ENCODE peak calls at places on chromosomes 13 and 19, in six cellular contexts. One of them, this sample, is unnamed.

GRCh38 chr13:24622481-24622880 is 57.7 kb upstream of the ATP12A start:
- DNase-seq in WTC11: no peak
- DNase-seq in nephron progenitor cell: no peak
- DNase-seq in epithelial cell of proximal tubule: no peak
- DNase-seq in bronchial epithelial cell: no peak
- DNase-seq in heart left ventricle: no peak
- DNase-seq in this sample: no peak

GRCh38 chr19:1278713-1279112 is 3.4 kb downstream of the FAM174C start:
- DNase-seq in WTC11: no peak
- DNase-seq in nephron progenitor cell: no peak
- DNase-seq in epithelial cell of proximal tubule: no peak
- DNase-seq in bronchial epithelial cell: no peak
- DNase-seq in heart left ventricle: no peak
- DNase-seq in this sample: no peak

GRCh38 chr13:50948576-50948975 is 39.0 kb downstream of the RNASEH2B start:
- DNase-seq in WTC11: no peak
- DNase-seq in nephron progenitor cell: no peak
- DNase-seq in epithelial cell of proximal tubule: no peak
- DNase-seq in bronchial epithelial cell: no peak
- DNase-seq in heart left ventricle: no peak
- DNase-seq in this sample: no peak

GRCh38 chr13:24511019-24511823 is 1.4 kb downstream of the PARP4 start:
- DNase-seq in WTC11: no peak
- DNase-seq in nephron progenitor cell: no peak
- DNase-seq in epithelial cell of proximal tubule: peak
- DNase-seq in bronchial epithelial cell: peak
- DNase-seq in heart left ventricle: no peak
- DNase-seq in this sample: no peak

GRCh38 chr19:2166741-2167738 is 3.3 kb downstream of the DOT1L start:
- DNase-seq in WTC11: no peak
- DNase-seq in nephron progenitor cell: no peak
- DNase-seq in epithelial cell of proximal tubule: no peak
- DNase-seq in bronchial epithelial cell: no peak
- DNase-seq in heart left ventricle: peak
- DNase-seq in this sample: no peak

GRCh38 chr13:113405481-113406300 is 41.8 kb upstream of the GRTP1 start:
- DNase-seq in WTC11: no peak
- DNase-seq in nephron progenitor cell: no peak
- DNase-seq in epithelial cell of proximal tubule: no peak
- DNase-seq in bronchial epithelial cell: no peak
- DNase-seq in heart left ventricle: peak
- DNase-seq in this sample: no peak

GRCh38 chr13:64428196-64428595 is 2801.9 kb downstream of the PCDH9 start:
- DNase-seq in WTC11: no peak
- DNase-seq in nephron progenitor cell: no peak
- DNase-seq in epithelial cell of proximal tubule: no peak
- DNase-seq in bronchial epithelial cell: no peak
- DNase-seq in heart left ventricle: no peak
- DNase-seq in this sample: no peak

GRCh38 chr19:926595-927043 is 784 bp downstream of the ARID3A start:
- DNase-seq in WTC11: no peak
- DNase-seq in nephron progenitor cell: peak
- DNase-seq in epithelial cell of proximal tubule: no peak
- DNase-seq in bronchial epithelial cell: no peak
- DNase-seq in heart left ventricle: peak
- DNase-seq in this sample: no peak

GRCh38 chr19:18257503-18258470 is 16.5 kb downstream of the IQCN start:
- DNase-seq in WTC11: no peak
- DNase-seq in nephron progenitor cell: no peak
- DNase-seq in epithelial cell of proximal tubule: no peak
- DNase-seq in bronchial epithelial cell: no peak
- DNase-seq in heart left ventricle: no peak
- DNase-seq in this sample: no peak

GRCh38 chr13:34776390-34776981 is 165.6 kb upstream of the NBEA start:
- DNase-seq in WTC11: no peak
- DNase-seq in nephron progenitor cell: no peak
- DNase-seq in epithelial cell of proximal tubule: no peak
- DNase-seq in bronchial epithelial cell: peak
- DNase-seq in heart left ventricle: no peak
- DNase-seq in this sample: no peak

GRCh38 chr19:457636-458035 is 3.2 kb downstream of the SHC2 start:
- DNase-seq in WTC11: no peak
- DNase-seq in nephron progenitor cell: no peak
- DNase-seq in epithelial cell of proximal tubule: no peak
- DNase-seq in bronchial epithelial cell: no peak
- DNase-seq in heart left ventricle: no peak
- DNase-seq in this sample: no peak

GRCh38 chr13:46571189-46571901 is 18.4 kb downstream of the LRCH1 start:
- DNase-seq in WTC11: no peak
- DNase-seq in nephron progenitor cell: no peak
- DNase-seq in epithelial cell of proximal tubule: no peak
- DNase-seq in bronchial epithelial cell: no peak
- DNase-seq in heart left ventricle: no peak
- DNase-seq in this sample: no peak

GRCh38 chr13:94419304-94419943 is 60.1 kb downstream of the DCT start:
- DNase-seq in WTC11: no peak
- DNase-seq in nephron progenitor cell: no peak
- DNase-seq in epithelial cell of proximal tubule: no peak
- DNase-seq in bronchial epithelial cell: peak
- DNase-seq in heart left ventricle: no peak
- DNase-seq in this sample: no peak

GRCh38 chr19:43811833-43812232 is 9.6 kb upstream of the LYPD5 start:
- DNase-seq in WTC11: no peak
- DNase-seq in nephron progenitor cell: no peak
- DNase-seq in epithelial cell of proximal tubule: no peak
- DNase-seq in bronchial epithelial cell: no peak
- DNase-seq in heart left ventricle: no peak
- DNase-seq in this sample: no peak

GRCh38 chr13:99979453-99980200 is 2.0 kb upstream of the ZIC2 start:
- DNase-seq in WTC11: peak
- DNase-seq in nephron progenitor cell: peak
- DNase-seq in epithelial cell of proximal tubule: no peak
- DNase-seq in bronchial epithelial cell: no peak
- DNase-seq in heart left ventricle: no peak
- DNase-seq in this sample: peak

GRCh38 chr13:35469781-35470380 is 6.6 kb downstream of the MAB21L1 start:
- DNase-seq in WTC11: no peak
- DNase-seq in nephron progenitor cell: no peak
- DNase-seq in epithelial cell of proximal tubule: no peak
- DNase-seq in bronchial epithelial cell: no peak
- DNase-seq in heart left ventricle: no peak
- DNase-seq in this sample: no peak

GRCh38 chr19:43316591-43317319 is 36.7 kb upstream of the CD177 start:
- DNase-seq in WTC11: peak
- DNase-seq in nephron progenitor cell: peak
- DNase-seq in epithelial cell of proximal tubule: no peak
- DNase-seq in bronchial epithelial cell: peak
- DNase-seq in heart left ventricle: no peak
- DNase-seq in this sample: no peak

GRCh38 chr19:49371184-49371583 is 7.5 kb downstream of the DKKL1 start:
- DNase-seq in WTC11: no peak
- DNase-seq in nephron progenitor cell: no peak
- DNase-seq in epithelial cell of proximal tubule: no peak
- DNase-seq in bronchial epithelial cell: no peak
- DNase-seq in heart left ventricle: no peak
- DNase-seq in this sample: no peak

GRCh38 chr13:31699650-31700049 is 39.7 kb upstream of the RXFP2 start:
- DNase-seq in WTC11: peak
- DNase-seq in nephron progenitor cell: no peak
- DNase-seq in epithelial cell of proximal tubule: no peak
- DNase-seq in bronchial epithelial cell: no peak
- DNase-seq in heart left ventricle: no peak
- DNase-seq in this sample: no peak

GRCh38 chr19:18392417-18392816 is 5.0 kb downstream of the LRRC25 start:
- DNase-seq in WTC11: no peak
- DNase-seq in nephron progenitor cell: no peak
- DNase-seq in epithelial cell of proximal tubule: no peak
- DNase-seq in bronchial epithelial cell: no peak
- DNase-seq in heart left ventricle: peak
- DNase-seq in this sample: no peak

GRCh38 chr19:42092350-42092749 is 16.4 kb downstream of the ZNF574 start:
- DNase-seq in WTC11: peak
- DNase-seq in nephron progenitor cell: no peak
- DNase-seq in epithelial cell of proximal tubule: no peak
- DNase-seq in bronchial epithelial cell: no peak
- DNase-seq in heart left ventricle: no peak
- DNase-seq in this sample: no peak

GRCh38 chr13:111598751-111599150 is 278.3 kb downstream of the TEX29 start:
- DNase-seq in WTC11: no peak
- DNase-seq in nephron progenitor cell: no peak
- DNase-seq in epithelial cell of proximal tubule: no peak
- DNase-seq in bronchial epithelial cell: no peak
- DNase-seq in heart left ventricle: no peak
- DNase-seq in this sample: no peak

GRCh38 chr13:110319774-110320509 is 12.9 kb downstream of the COL4A2 start:
- DNase-seq in WTC11: no peak
- DNase-seq in nephron progenitor cell: no peak
- DNase-seq in epithelial cell of proximal tubule: peak
- DNase-seq in bronchial epithelial cell: peak
- DNase-seq in heart left ventricle: no peak
- DNase-seq in this sample: no peak

GRCh38 chr13:38223093-38223492 is 126.6 kb upstream of the UFM1 start:
- DNase-seq in WTC11: peak
- DNase-seq in nephron progenitor cell: peak
- DNase-seq in epithelial cell of proximal tubule: no peak
- DNase-seq in bronchial epithelial cell: peak
- DNase-seq in heart left ventricle: no peak
- DNase-seq in this sample: no peak

GRCh38 chr13:94617389-94618000 is 15.8 kb downstream of the GPR180 start:
- DNase-seq in WTC11: no peak
- DNase-seq in nephron progenitor cell: no peak
- DNase-seq in epithelial cell of proximal tubule: no peak
- DNase-seq in bronchial epithelial cell: no peak
- DNase-seq in heart left ventricle: no peak
- DNase-seq in this sample: no peak

GRCh38 chr13:41006296-41006695 is 12.8 kb downstream of the ELF1 start:
- DNase-seq in WTC11: no peak
- DNase-seq in nephron progenitor cell: no peak
- DNase-seq in epithelial cell of proximal tubule: no peak
- DNase-seq in bronchial epithelial cell: no peak
- DNase-seq in heart left ventricle: no peak
- DNase-seq in this sample: no peak

GRCh38 chr19:57830071-57830602 is at the start of gene ZNF587B:
- DNase-seq in WTC11: peak
- DNase-seq in nephron progenitor cell: peak
- DNase-seq in epithelial cell of proximal tubule: no peak
- DNase-seq in bronchial epithelial cell: peak
- DNase-seq in heart left ventricle: peak
- DNase-seq in this sample: peak

DNA sequence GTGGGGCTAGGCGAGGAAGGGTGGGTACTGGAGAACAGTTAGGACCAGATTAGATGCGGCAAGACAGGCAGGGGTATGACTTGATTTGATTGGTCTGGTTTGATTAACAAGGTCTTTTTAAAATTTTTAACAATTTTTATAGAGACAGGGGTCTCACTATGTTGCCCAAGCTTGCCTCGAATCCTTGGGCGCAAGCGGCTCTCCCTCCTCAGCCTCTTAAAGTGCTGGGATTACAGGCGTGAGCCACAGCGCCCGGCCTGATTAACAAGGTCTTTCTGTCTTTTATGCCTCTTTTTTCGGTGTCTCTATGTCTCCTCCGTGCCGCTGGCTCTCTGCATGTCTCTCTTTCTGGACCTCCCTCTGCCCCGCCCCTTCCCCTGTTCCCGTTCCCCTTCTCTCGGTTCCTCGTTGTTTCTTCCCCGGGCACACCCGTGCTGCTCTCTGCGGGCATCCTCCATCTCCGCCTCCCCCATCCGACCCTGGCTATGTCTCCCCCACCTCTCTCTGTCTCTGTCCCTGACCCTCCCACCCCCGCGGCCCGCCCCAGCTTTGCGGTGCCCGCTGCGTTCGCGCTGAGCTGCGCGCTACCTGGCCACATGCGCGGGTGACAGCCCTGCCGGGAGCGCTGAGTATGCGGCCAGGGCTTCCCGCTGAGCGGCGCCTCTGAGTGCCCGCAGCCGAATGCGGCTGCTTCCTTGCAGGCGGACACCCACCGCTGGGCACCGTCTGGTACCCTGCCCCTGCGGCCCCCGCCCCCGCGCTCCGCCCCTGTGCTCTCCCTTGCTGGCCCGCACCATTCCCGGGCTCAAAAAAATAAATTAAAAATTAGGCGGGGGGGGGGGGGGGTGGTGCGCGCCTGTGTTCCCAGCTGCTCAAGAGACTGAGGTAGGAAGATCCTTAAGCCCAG is 8.1 kb upstream of the SDHAF1 start:
- DNase-seq in WTC11: peak
- DNase-seq in nephron progenitor cell: peak
- DNase-seq in epithelial cell of proximal tubule: no peak
- DNase-seq in bronchial epithelial cell: no peak
- DNase-seq in heart left ventricle: peak
- DNase-seq in this sample: peak
- TF ChIP-seq CTCF in WTC11: no peak
- TF ChIP-seq CTCF in nephron progenitor cell: no peak
- TF ChIP-seq CTCF in epithelial cell of proximal tubule: no peak
- TF ChIP-seq CTCF in bronchial epithelial cell: peak
- TF ChIP-seq CTCF in heart left ventricle: no peak
- TF ChIP-seq CTCF in this sample: no peak

GRCh38 chr19:32258167-32258566 is 87.2 kb upstream of the ZNF507 start:
- DNase-seq in WTC11: no peak
- DNase-seq in nephron progenitor cell: no peak
- DNase-seq in epithelial cell of proximal tubule: no peak
- DNase-seq in bronchial epithelial cell: no peak
- DNase-seq in heart left ventricle: no peak
- DNase-seq in this sample: no peak
- TF ChIP-seq CTCF in WTC11: no peak
- TF ChIP-seq CTCF in nephron progenitor cell: no peak
- TF ChIP-seq CTCF in epithelial cell of proximal tubule: no peak
- TF ChIP-seq CTCF in bronchial epithelial cell: no peak
- TF ChIP-seq CTCF in heart left ventricle: no peak
- TF ChIP-seq CTCF in this sample: no peak

GRCh38 chr19:9431475-9431874 is 3.9 kb downstream of the ZNF266 start:
- DNase-seq in WTC11: peak
- DNase-seq in nephron progenitor cell: peak
- DNase-seq in epithelial cell of proximal tubule: no peak
- DNase-seq in bronchial epithelial cell: peak
- DNase-seq in heart left ventricle: peak
- DNase-seq in this sample: peak
- TF ChIP-seq CTCF in WTC11: peak
- TF ChIP-seq CTCF in nephron progenitor cell: peak
- TF ChIP-seq CTCF in epithelial cell of proximal tubule: peak
- TF ChIP-seq CTCF in bronchial epithelial cell: peak
- TF ChIP-seq CTCF in heart left ventricle: peak
- TF ChIP-seq CTCF in this sample: peak

DNA sequence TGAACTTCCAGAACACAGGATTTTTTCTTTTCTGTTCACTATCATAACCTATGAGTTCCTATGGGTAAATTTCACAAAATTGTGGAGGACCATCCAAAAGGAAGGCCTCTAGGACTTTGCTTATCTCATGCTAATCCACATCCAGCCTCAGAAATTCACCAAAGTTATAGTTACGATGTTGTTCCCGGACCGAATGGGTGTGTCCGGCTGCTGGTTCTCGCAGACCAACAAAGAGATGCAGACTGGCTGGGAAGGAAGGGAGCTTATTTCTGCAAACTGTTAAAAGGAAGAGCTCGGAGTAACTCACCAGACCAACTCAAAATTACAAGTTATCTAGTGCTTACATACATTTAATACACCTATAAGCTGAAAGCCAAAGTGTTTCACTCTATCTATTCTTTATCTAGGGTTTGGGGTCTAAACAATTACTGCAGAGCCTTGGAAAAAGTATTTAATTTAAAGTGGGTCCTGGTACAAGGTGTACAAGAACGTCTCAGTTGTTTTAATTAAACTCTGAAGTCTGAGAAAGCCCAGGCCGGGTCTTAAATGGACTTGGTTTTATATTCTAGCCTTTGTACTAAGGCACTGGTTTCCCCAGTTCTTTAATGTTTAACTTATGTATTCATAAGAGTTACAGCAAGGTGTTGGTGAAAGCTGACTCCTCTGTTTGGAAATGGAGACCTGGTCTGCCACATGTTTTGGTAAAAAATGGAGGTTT is 883.0 kb upstream of the SPRY2 start:
- DNase-seq in WTC11: no peak
- DNase-seq in nephron progenitor cell: no peak
- DNase-seq in epithelial cell of proximal tubule: no peak
- DNase-seq in bronchial epithelial cell: no peak
- DNase-seq in heart left ventricle: no peak
- DNase-seq in this sample: no peak
- TF ChIP-seq CTCF in WTC11: no peak
- TF ChIP-seq CTCF in nephron progenitor cell: no peak
- TF ChIP-seq CTCF in epithelial cell of proximal tubule: no peak
- TF ChIP-seq CTCF in bronchial epithelial cell: no peak
- TF ChIP-seq CTCF in heart left ventricle: no peak
- TF ChIP-seq CTCF in this sample: no peak

This sample was measured in glutamatergic neuron.